ENCODE peak calls at places on chromosomes 1 and 21, in four cellular contexts. W is osteoblast, I is upper lobe of right lung, D is A549. T is an unnamed sample. For H3K4me1, the result is how much of the 10 kb centered on the place peaks cover.

GRCh38 chr1:214397497-214397896 is 116.5 kb downstream of the SMYD2 start:
- DNase-seq in W (no peak), I (no peak), D (no peak), T (no peak)

GRCh38 chr1:26994772-26995625 is 1.5 kb downstream of the TRNP1 start:
- DNase-seq in W (peak), I (no peak), D (no peak), T (no peak)

GRCh38 chr1:206816390-206817287 is 44.3 kb upstream of the IL10 start:
- DNase-seq in W (no peak), I (no peak), D (no peak), T (no peak)

GRCh38 chr1:56508523-56508983 is 70.8 kb downstream of the PLPP3 start:
- DNase-seq in W (no peak), I (peak), D (no peak), T (peak)

GRCh38 chr1:98385691-98386090 is 275.8 kb upstream of the SNX7 start:
- DNase-seq in W (no peak), I (no peak), D (no peak), T (no peak)

GRCh38 chr1:167722870-167723251 is 1.1 kb downstream of the MPZL1 start:
- DNase-seq in W (no peak), I (no peak), D (no peak), T (no peak)

GRCh38 chr1:63523738-63524137 is 413 bp downstream of the EFCAB7 start:
- DNase-seq in W (no peak), I (no peak), D (peak), T (peak)

GRCh38 chr21:39182484-39183271 is 573 bp downstream of the PSMG1 start:
- DNase-seq in W (no peak), I (no peak), D (no peak), T (peak)

GRCh38 chr1:178609015-178609414 is 96.1 kb downstream of the TEX35 start:
- DNase-seq in W (peak), I (no peak), D (no peak), T (no peak)

GRCh38 chr1:99247199-99247598 is 17.1 kb upstream of the PLPPR4 start:
- DNase-seq in W (no peak), I (no peak), D (no peak), T (no peak)

GRCh38 chr1:109385417-109385816 is 12.3 kb downstream of the SORT1 start:
- DNase-seq in W (no peak), I (no peak), D (no peak), T (peak)

GRCh38 chr21:33566514-33566913 is 22.0 kb downstream of the DONSON start:
- DNase-seq in W (no peak), I (no peak), D (no peak), T (no peak)

GRCh38 chr21:33567914-33568313 is 20.6 kb downstream of the DONSON start:
- DNase-seq in W (no peak), I (no peak), D (no peak), T (no peak)

GRCh38 chr21:33572350-33572749 is 16.1 kb downstream of the DONSON start:
- DNase-seq in W (no peak), I (no peak), D (no peak), T (no peak)

DNA sequence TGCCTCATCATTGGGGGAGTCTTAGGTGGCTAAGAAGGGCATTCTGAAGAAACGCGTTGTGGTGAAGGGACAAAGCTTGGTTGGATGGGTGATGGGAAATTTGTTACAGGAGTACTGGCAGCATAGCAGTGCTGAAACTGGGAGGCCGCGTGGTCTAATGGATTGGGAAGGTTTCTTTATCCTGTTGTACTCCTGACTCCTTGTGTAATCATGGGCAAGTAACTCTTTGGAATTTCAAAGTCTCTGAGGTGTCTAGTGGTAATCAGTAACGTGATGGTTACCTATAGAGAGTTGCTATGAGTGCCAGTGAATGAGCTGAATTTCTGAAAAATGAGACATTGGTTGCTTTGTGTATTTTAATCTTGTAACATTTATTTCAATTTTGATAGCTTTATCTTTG is 18.5 kb downstream of the DONSON start:
- DNase-seq in W (no peak), I (no peak), D (no peak), T (no peak)
- H3K4me1 ChIP-seq in W (under half), I (under half), D (under half), T (under half)

GRCh38 chr1:209457618-209458017 is 125.9 kb upstream of the CAMK1G start:
- DNase-seq in W (no peak), I (no peak), D (no peak), T (no peak)
- H3K4me1 ChIP-seq in W (under half), I (under half), D (under half), T (under half)

GRCh38 chr1:153976819-153977249 is 640 bp downstream of the JTB start:
- DNase-seq in W (no peak), I (no peak), D (no peak), T (no peak)
- H3K4me1 ChIP-seq in W (under half), I (under half), D (under half), T (under half)

GRCh38 chr1:173206816-173207595 is at the start of gene TNFSF4:
- DNase-seq in W (no peak), I (no peak), D (no peak), T (peak)
- H3K4me1 ChIP-seq in W (under half), I (under half), D (under half), T (under half)

DNA sequence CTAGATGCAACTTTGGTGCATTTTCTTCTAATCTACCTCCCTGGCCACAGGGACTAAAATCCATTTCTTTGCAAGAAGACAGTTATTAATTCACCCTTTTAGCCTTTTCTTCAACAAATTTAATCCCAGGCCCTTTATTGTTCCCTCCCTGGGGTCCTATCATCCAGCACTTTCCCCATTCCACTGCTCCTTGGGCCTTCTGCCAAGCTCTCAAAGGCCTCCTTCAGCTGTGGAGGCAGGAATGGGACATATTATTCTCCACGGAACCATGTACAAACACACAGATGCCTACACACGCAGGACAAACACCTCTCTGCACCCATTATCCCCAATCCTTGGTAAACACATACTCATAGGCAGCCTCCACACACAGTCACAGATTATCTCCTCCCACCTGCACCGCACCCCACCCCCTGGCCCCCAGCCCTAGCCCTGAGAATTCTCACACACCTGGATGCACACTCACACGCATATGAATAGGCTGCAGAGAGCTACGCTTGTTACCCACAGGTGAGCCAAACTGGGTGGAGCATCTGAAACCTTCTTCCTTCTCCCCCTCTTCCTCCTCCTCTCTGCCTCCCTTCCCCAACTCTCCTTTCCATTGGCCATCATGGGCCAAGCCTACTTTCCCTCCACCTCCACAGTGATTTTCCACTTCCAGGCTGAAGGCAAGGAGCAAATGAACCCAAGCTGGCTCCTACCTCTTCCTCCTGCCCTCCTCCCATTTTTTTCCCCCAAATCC is 11.7 kb downstream of the TAGLN2 start:
- DNase-seq in W (no peak), I (peak), D (no peak), T (no peak)
- H3K4me1 ChIP-seq in W (half or more), I (half or more), D (half or more), T (under half)

T was measured in adrenal gland.